ENCODE peak calls at places on chromosomes 16 and 17, in seven cellular contexts. S is fibroblast of lung; I is stimulated activated CD4-positive, alpha-beta T cell treated with anti-CD3 and anti-CD28 coated beads, TNF-alpha, amount 100 ng/mL, for 4 hours; N is IMR-90; G is fibroblast of mammary gland; X is central memory CD8-positive, alpha-beta T cell; P is NCI-H1436. E is an unnamed sample.

GRCh38 chr16:5979905-5980550 is 882.4 kb upstream of the EEF2KMT start:
- DNase-seq in S (no peak), I (no peak), N (no peak), G (no peak), X (no peak), P (no peak), E (no peak)

GRCh38 chr17:42937712-42938596 is 26.3 kb downstream of the AARSD1 start:
- DNase-seq in S (peak), I (no peak), N (peak), G (peak), X (no peak), P (peak), E (peak)

GRCh38 chr17:948284-948852 is 31.2 kb downstream of the NXN start:
- DNase-seq in S (no peak), I (no peak), N (no peak), G (no peak), X (no peak), P (peak), E (no peak)

GRCh38 chr16:75860654-75861053 is 134.4 kb upstream of the CPHXL start:
- DNase-seq in S (peak), I (no peak), N (no peak), G (peak), X (no peak), P (no peak), E (peak)

GRCh38 chr16:12147681-12148479 is 171.3 kb downstream of the SNX29 start:
- DNase-seq in S (no peak), I (no peak), N (no peak), G (no peak), X (no peak), P (no peak), E (no peak)

GRCh38 chr17:75645889-75646625 is 12.8 kb downstream of the SMIM5 start:
- DNase-seq in S (no peak), I (no peak), N (no peak), G (no peak), X (no peak), P (no peak), E (peak)

GRCh38 chr17:50514936-50515702 is 6.9 kb downstream of the MYCBPAP start:
- DNase-seq in S (peak), I (no peak), N (no peak), G (peak), X (no peak), P (no peak), E (no peak)

GRCh38 chr17:82236142-82236971 is 7.5 kb downstream of the SLC16A3 start:
- DNase-seq in S (peak), I (peak), N (peak), G (peak), X (peak), P (peak), E (peak)

GRCh38 chr17:10337976-10338375 is 34.8 kb downstream of the MYH13 start:
- DNase-seq in S (no peak), I (no peak), N (peak), G (peak), X (no peak), P (no peak), E (no peak)

GRCh38 chr16:58670177-58670576 is 14.4 kb downstream of the SLC38A7 start:
- DNase-seq in S (no peak), I (no peak), N (peak), G (no peak), X (no peak), P (no peak), E (no peak)